ENCODE peak calls at places on chromosomes 16 and 17, in seven cellular contexts. X is right lobe of liver; I is non-pigmented ciliary epithelial cell; M is fibroblast of the conjunctiva; S is mesenchymal stem cell; C is fibroblast of lung; O is stimulated activated CD4-positive, alpha-beta T cell treated with anti-CD3 and anti-CD28 coated beads, Interleukin-2, amount 100 ng/mL, for 24 hours. R is an unnamed sample.

GRCh38 chr16:4376126-4376819 is 4.6 kb downstream of the VASN start:
- DNase-seq in X (peak), I (no peak), M (peak), S (no peak), C (peak), O (no peak), R (no peak)

GRCh38 chr16:57802635-57803412 is 533 bp upstream of the KIFC3 start:
- DNase-seq in X (peak), I (no peak), M (no peak), S (peak), C (peak), O (no peak), R (no peak)

GRCh38 chr17:64938925-64939474 is 19.7 kb upstream of the LRRC37A3 start:
- DNase-seq in X (peak), I (no peak), M (no peak), S (peak), C (no peak), O (peak), R (no peak)

GRCh38 chr16:80614908-80615696 is 74.3 kb downstream of the DYNLRB2 start:
- DNase-seq in X (no peak), I (peak), M (peak), S (peak), C (peak), O (no peak), R (no peak)

GRCh38 chr16:66988197-66988788 is at the start of gene CES4A:
- DNase-seq in X (peak), I (peak), M (no peak), S (peak), C (peak), O (no peak), R (no peak)

GRCh38 chr16:59440-60059 is 5.9 kb downstream of the SNRNP25 start:
- DNase-seq in X (no peak), I (no peak), M (no peak), S (no peak), C (no peak), O (no peak), R (no peak)

GRCh38 chr16:10521681-10522274 is 58.6 kb downstream of the EMP2 start:
- DNase-seq in X (no peak), I (no peak), M (peak), S (peak), C (peak), O (peak), R (peak)

GRCh38 chr17:57519199-57519598 is 225.9 kb downstream of the CCDC182 start:
- DNase-seq in X (no peak), I (no peak), M (no peak), S (peak), C (peak), O (no peak), R (no peak)

GRCh38 chr17:29732613-29733012 is 109.9 kb upstream of the CORO6 start:
- DNase-seq in X (no peak), I (no peak), M (no peak), S (peak), C (no peak), O (no peak), R (no peak)

GRCh38 chr16:35314298-35314697 is 1854.9 kb downstream of the TP53TG3F start:
- DNase-seq in X (no peak), I (no peak), M (no peak), S (no peak), C (no peak), O (no peak), R (no peak)

GRCh38 chr17:8867361-8867981 is at the start of gene PIK3R6:
- DNase-seq in X (no peak), I (no peak), M (no peak), S (no peak), C (no peak), O (no peak), R (no peak)

GRCh38 chr17:77508047-77508715 is 367.4 kb downstream of the SEC14L1 start:
- DNase-seq in X (peak), I (no peak), M (no peak), S (peak), C (no peak), O (no peak), R (no peak)

GRCh38 chr17:30000755-30001257 is 59.4 kb downstream of the EFCAB5 start:
- DNase-seq in X (no peak), I (peak), M (no peak), S (peak), C (peak), O (no peak), R (no peak)

GRCh38 chr16:50266337-50267091 is at the start of gene ADCY7:
- DNase-seq in X (peak), I (peak), M (peak), S (peak), C (peak), O (peak), R (no peak)

GRCh38 chr16:66382171-66382965 is 15.9 kb downstream of the CDH5 start:
- DNase-seq in X (no peak), I (peak), M (no peak), S (peak), C (peak), O (no peak), R (peak)

GRCh38 chr17:74759243-74759801 is 10.9 kb downstream of the NHERF1 start:
- DNase-seq in X (no peak), I (no peak), M (no peak), S (no peak), C (no peak), O (no peak), R (no peak)

GRCh38 chr16:11196286-11196828 is 59.6 kb downstream of the SOCS1 start:
- DNase-seq in X (no peak), I (no peak), M (no peak), S (no peak), C (peak), O (no peak), R (no peak)

GRCh38 chr16:72972878-72973571 is 74.9 kb downstream of the ZFHX3 start:
- DNase-seq in X (no peak), I (no peak), M (no peak), S (no peak), C (no peak), O (no peak), R (no peak)

GRCh38 chr16:71357681-71358080 is 842 bp upstream of the CALB2 start:
- DNase-seq in X (no peak), I (no peak), M (no peak), S (no peak), C (no peak), O (no peak), R (no peak)

GRCh38 chr17:34588266-34588665 is 8.9 kb downstream of the TMEM132E start:
- DNase-seq in X (no peak), I (no peak), M (no peak), S (no peak), C (no peak), O (no peak), R (no peak)

GRCh38 chr17:14873996-14874395 is 391.1 kb downstream of the PMP22 start:
- DNase-seq in X (no peak), I (no peak), M (no peak), S (no peak), C (no peak), O (no peak), R (no peak)

GRCh38 chr17:42275527-42276358 is 448 bp downstream of the STAT5B start:
- DNase-seq in X (no peak), I (no peak), M (no peak), S (peak), C (peak), O (peak), R (no peak)

GRCh38 chr16:56852401-56852730 is 12.6 kb upstream of the SLC12A3 start:
- DNase-seq in X (peak), I (no peak), M (no peak), S (no peak), C (no peak), O (no peak), R (no peak)